ENCODE peak calls at places on chromosomes 12 and 14, in ten cellular contexts. L is SW480; H is activated T-cell treated with anti-CD3 and anti-CD28 coated beads, Interleukin-2, amount 50 U/mL, for 72 hours; Z is breast epithelium; V is spleen; G is activated B cell treated with CpG ODN at 0.5 μM for 24 hours; N is cardiac fibroblast; R is T-helper 1 cell; U is AG08395; F is ecto neural progenitor cell. P is an unnamed sample.

GRCh38 chr14:74302160-74302628 is 540 bp downstream of the ABCD4 start:
- DNase-seq in L (peak; percentile 83), H (peak; percentile 27), Z (no peak), V (no peak), G (no peak), N (peak; percentile 68), R (peak; percentile 61), U (peak; percentile 72), F (no peak), P (peak; percentile 56)

GRCh38 chr12:132327351-132328171 is 1.8 kb downstream of the GALNT9 start:
- DNase-seq in L (peak; percentile 96), H (peak; percentile 65), Z (no peak), V (no peak), G (no peak), N (peak; percentile 89), R (no peak), U (peak; percentile 86), F (no peak), P (peak; percentile 88)

GRCh38 chr14:49545071-49545470 is 41.1 kb downstream of the RPS29 start:
- DNase-seq in L (no peak), H (no peak), Z (no peak), V (no peak), G (no peak), N (no peak), R (no peak), U (no peak), F (no peak), P (no peak)

GRCh38 chr12:1695836-1696670 is 5.2 kb downstream of the ADIPOR2 start:
- DNase-seq in L (no peak), H (no peak), Z (no peak), V (no peak), G (no peak), N (no peak), R (no peak), U (no peak), F (no peak), P (no peak)

GRCh38 chr14:64410084-64410774 is 22.1 kb downstream of the MTHFD1 start:
- DNase-seq in L (no peak), H (no peak), Z (no peak), V (no peak), G (no peak), N (peak; percentile 45), R (no peak), U (no peak), F (peak; percentile 55), P (peak; percentile 51)

GRCh38 chr12:131130311-131130911 is 176.7 kb downstream of the ADGRD1 start:
- DNase-seq in L (no peak), H (no peak), Z (no peak), V (no peak), G (no peak), N (no peak), R (no peak), U (no peak), F (no peak), P (no peak)

GRCh38 chr14:100011568-100012325 is 53.5 kb upstream of the EVL start:
- DNase-seq in L (no peak), H (no peak), Z (no peak), V (no peak), G (no peak), N (no peak), R (no peak), U (no peak), F (no peak), P (no peak)

GRCh38 chr12:93011100-93011499 is 82.0 kb upstream of the EEA1 start:
- DNase-seq in L (no peak), H (no peak), Z (no peak), V (no peak), G (no peak), N (no peak), R (no peak), U (no peak), F (no peak), P (no peak)

GRCh38 chr14:100342195-100342594 is 19.1 kb downstream of the SLC25A47 start:
- DNase-seq in L (no peak), H (no peak), Z (no peak), V (peak; percentile 54), G (no peak), N (no peak), R (no peak), U (no peak), F (no peak), P (no peak)

GRCh38 chr14:98953544-98954346 is 318.3 kb downstream of the BCL11B start:
- DNase-seq in L (peak; percentile 78), H (no peak), Z (peak; percentile 77), V (no peak), G (no peak), N (peak; percentile 73), R (no peak), U (peak; percentile 84), F (peak; percentile 29), P (peak; percentile 82)

GRCh38 chr12:59031313-59031712 is 111.0 kb upstream of the LRIG3 start:
- DNase-seq in L (no peak), H (no peak), Z (no peak), V (no peak), G (no peak), N (no peak), R (no peak), U (no peak), F (no peak), P (no peak)

GRCh38 chr12:131208425-131208824 is 254.7 kb downstream of the ADGRD1 start:
- DNase-seq in L (no peak), H (no peak), Z (no peak), V (peak; percentile 51), G (no peak), N (no peak), R (no peak), U (no peak), F (peak; percentile 18), P (no peak)

GRCh38 chr12:24960222-24960855 is 11.4 kb upstream of the BCAT1 start:
- DNase-seq in L (peak; percentile 54), H (peak; percentile 66), Z (no peak), V (no peak), G (no peak), N (peak; percentile 66), R (peak; percentile 56), U (peak; percentile 54), F (peak; percentile 69), P (peak; percentile 69)

GRCh38 chr12:57001448-57001906 is 4.9 kb downstream of the ZBTB39 start:
- DNase-seq in L (peak; percentile 40), H (peak; percentile 80), Z (peak; percentile 55), V (peak; percentile 88), G (peak; percentile 46), N (peak; percentile 71), R (peak; percentile 68), U (peak; percentile 69), F (peak; percentile 93), P (peak; percentile 65)

GRCh38 chr14:93893550-93894329 is 33.4 kb upstream of the FAM181A start:
- DNase-seq in L (no peak), H (no peak), Z (no peak), V (no peak), G (no peak), N (no peak), R (no peak), U (no peak), F (peak; percentile 74), P (no peak)

GRCh38 chr12:101891462-101891971 is 14.1 kb downstream of the DRAM1 start:
- DNase-seq in L (no peak), H (no peak), Z (no peak), V (no peak), G (no peak), N (peak; percentile 69), R (no peak), U (peak; percentile 65), F (no peak), P (peak; percentile 70)

GRCh38 chr12:26226629-26227375 is 31.4 kb downstream of the SSPN start:
- DNase-seq in L (peak; percentile 77), H (peak; percentile 1), Z (no peak), V (no peak), G (peak; percentile 19), N (no peak), R (no peak), U (peak; percentile 32), F (peak; percentile 77), P (no peak)

GRCh38 chr12:63915105-63915830 is 70.8 kb downstream of the SRGAP1 start:
- DNase-seq in L (no peak), H (no peak), Z (no peak), V (no peak), G (no peak), N (peak; percentile 68), R (no peak), U (peak; percentile 61), F (no peak), P (peak; percentile 78)

GRCh38 chr14:68278568-68279436 is 459.2 kb downstream of the RAD51B start:
- DNase-seq in L (peak; percentile 14), H (no peak), Z (no peak), V (no peak), G (no peak), N (peak; percentile 43), R (no peak), U (peak; percentile 67), F (no peak), P (peak; percentile 65)

P was measured in fibroblast of mammary gland.